ENCODE peak calls at places on chromosomes 13 and 19, in eight cellular contexts. One of them, this sample, is unnamed. For H3K9me3 and H3K36me3, the result is how much of the 10 kb centered on the place peaks cover.

GRCh38 chr13:70107498-70108271 is at the start of gene ATXN8OS:
- DNase-seq in heart left ventricle: no peak
- DNase-seq in lower lobe of right lung: peak
- DNase-seq in cardiac muscle cell: no peak
- DNase-seq in PC-9: no peak
- DNase-seq in iPS DF 6.9: no peak
- DNase-seq in adrenal gland: no peak
- DNase-seq in mucosa of descending colon: no peak
- DNase-seq in this sample: no peak

GRCh38 chr19:18294467-18294864 is 13.0 kb upstream of the JUND start:
- DNase-seq in mucosa of descending colon: peak
- DNase-seq in adrenal gland: peak
- DNase-seq in cardiac muscle cell: no peak
- DNase-seq in heart left ventricle: no peak
- DNase-seq in PC-9: no peak
- DNase-seq in iPS DF 6.9: no peak
- DNase-seq in lower lobe of right lung: peak
- DNase-seq in this sample: no peak

GRCh38 chr19:37973666-37974065 is 66.7 kb downstream of the SIPA1L3 start:
- DNase-seq in heart left ventricle: no peak
- DNase-seq in iPS DF 6.9: no peak
- DNase-seq in lower lobe of right lung: no peak
- DNase-seq in cardiac muscle cell: no peak
- DNase-seq in mucosa of descending colon: no peak
- DNase-seq in PC-9: no peak
- DNase-seq in adrenal gland: no peak
- DNase-seq in this sample: no peak

GRCh38 chr19:48043675-48044258 is at the start of gene CABP5:
- DNase-seq in PC-9: no peak
- DNase-seq in adrenal gland: no peak
- DNase-seq in heart left ventricle: no peak
- DNase-seq in cardiac muscle cell: no peak
- DNase-seq in iPS DF 6.9: no peak
- DNase-seq in lower lobe of right lung: no peak
- DNase-seq in mucosa of descending colon: no peak
- DNase-seq in this sample: no peak

GRCh38 chr13:111345682-111346081 is 25.2 kb downstream of the TEX29 start:
- DNase-seq in iPS DF 6.9: no peak
- DNase-seq in lower lobe of right lung: no peak
- DNase-seq in PC-9: no peak
- DNase-seq in cardiac muscle cell: no peak
- DNase-seq in adrenal gland: no peak
- DNase-seq in mucosa of descending colon: no peak
- DNase-seq in heart left ventricle: no peak
- DNase-seq in this sample: no peak

GRCh38 chr19:45824531-45825262 is 9.6 kb upstream of the RSPH6A start:
- DNase-seq in cardiac muscle cell: no peak
- DNase-seq in iPS DF 6.9: no peak
- DNase-seq in heart left ventricle: peak
- DNase-seq in PC-9: peak
- DNase-seq in mucosa of descending colon: no peak
- DNase-seq in adrenal gland: no peak
- DNase-seq in lower lobe of right lung: no peak
- DNase-seq in this sample: no peak

GRCh38 chr13:107367258-107367657 is 799.3 kb upstream of the ARGLU1 start:
- DNase-seq in adrenal gland: no peak
- DNase-seq in PC-9: no peak
- DNase-seq in heart left ventricle: no peak
- DNase-seq in lower lobe of right lung: no peak
- DNase-seq in iPS DF 6.9: no peak
- DNase-seq in cardiac muscle cell: no peak
- DNase-seq in mucosa of descending colon: no peak
- DNase-seq in this sample: no peak

GRCh38 chr19:12720851-12721655 is 2.7 kb downstream of the TNPO2 start:
- DNase-seq in PC-9: no peak
- DNase-seq in lower lobe of right lung: no peak
- DNase-seq in heart left ventricle: no peak
- DNase-seq in cardiac muscle cell: peak
- DNase-seq in mucosa of descending colon: peak
- DNase-seq in iPS DF 6.9: no peak
- DNase-seq in adrenal gland: no peak
- DNase-seq in this sample: peak

GRCh38 chr13:88887045-88887662 is 1216.0 kb downstream of the SLITRK5 start:
- DNase-seq in heart left ventricle: no peak
- DNase-seq in cardiac muscle cell: no peak
- DNase-seq in adrenal gland: no peak
- DNase-seq in PC-9: no peak
- DNase-seq in lower lobe of right lung: no peak
- DNase-seq in mucosa of descending colon: no peak
- DNase-seq in iPS DF 6.9: no peak
- DNase-seq in this sample: no peak

GRCh38 chr19:50542825-50543428 is 25.3 kb downstream of the LRRC4B start:
- DNase-seq in cardiac muscle cell: no peak
- DNase-seq in adrenal gland: no peak
- DNase-seq in iPS DF 6.9: no peak
- DNase-seq in PC-9: no peak
- DNase-seq in heart left ventricle: no peak
- DNase-seq in mucosa of descending colon: no peak
- DNase-seq in lower lobe of right lung: no peak
- DNase-seq in this sample: no peak

GRCh38 chr19:32599736-32600157 is 18.8 kb downstream of the PDCD5 start:
- DNase-seq in lower lobe of right lung: no peak
- DNase-seq in cardiac muscle cell: peak
- DNase-seq in heart left ventricle: no peak
- DNase-seq in iPS DF 6.9: peak
- DNase-seq in mucosa of descending colon: no peak
- DNase-seq in PC-9: no peak
- DNase-seq in adrenal gland: peak
- DNase-seq in this sample: peak

GRCh38 chr13:97274782-97275252 is 52.7 kb downstream of the MBNL2 start:
- DNase-seq in cardiac muscle cell: peak
- DNase-seq in mucosa of descending colon: no peak
- DNase-seq in iPS DF 6.9: no peak
- DNase-seq in lower lobe of right lung: no peak
- DNase-seq in heart left ventricle: no peak
- DNase-seq in PC-9: peak
- DNase-seq in adrenal gland: no peak
- DNase-seq in this sample: no peak

GRCh38 chr19:16372065-16372915 is 47.7 kb downstream of the KLF2 start:
- DNase-seq in cardiac muscle cell: no peak
- DNase-seq in heart left ventricle: no peak
- DNase-seq in lower lobe of right lung: peak
- DNase-seq in PC-9: no peak
- DNase-seq in mucosa of descending colon: no peak
- DNase-seq in iPS DF 6.9: no peak
- DNase-seq in adrenal gland: no peak
- DNase-seq in this sample: no peak

GRCh38 chr19:13023666-13024065 is 28.4 kb downstream of the NFIX start:
- DNase-seq in adrenal gland: no peak
- DNase-seq in iPS DF 6.9: no peak
- DNase-seq in lower lobe of right lung: no peak
- DNase-seq in PC-9: no peak
- DNase-seq in heart left ventricle: no peak
- DNase-seq in mucosa of descending colon: no peak
- DNase-seq in cardiac muscle cell: peak
- DNase-seq in this sample: no peak

GRCh38 chr13:42215578-42216421 is 56.2 kb upstream of the AKAP11 start:
- DNase-seq in mucosa of descending colon: no peak
- DNase-seq in iPS DF 6.9: peak
- DNase-seq in heart left ventricle: no peak
- DNase-seq in adrenal gland: peak
- DNase-seq in lower lobe of right lung: no peak
- DNase-seq in cardiac muscle cell: peak
- DNase-seq in PC-9: no peak
- DNase-seq in this sample: peak

GRCh38 chr19:46716672-46717033 is 261 bp downstream of the PRKD2 start:
- DNase-seq in adrenal gland: no peak
- DNase-seq in mucosa of descending colon: no peak
- DNase-seq in iPS DF 6.9: no peak
- DNase-seq in lower lobe of right lung: no peak
- DNase-seq in PC-9: no peak
- DNase-seq in heart left ventricle: no peak
- DNase-seq in cardiac muscle cell: no peak
- DNase-seq in this sample: no peak

GRCh38 chr13:24684600-24684998 is 4.4 kb downstream of the ATP12A start:
- DNase-seq in lower lobe of right lung: no peak
- DNase-seq in iPS DF 6.9: no peak
- DNase-seq in cardiac muscle cell: peak
- DNase-seq in adrenal gland: no peak
- DNase-seq in heart left ventricle: no peak
- DNase-seq in mucosa of descending colon: no peak
- DNase-seq in PC-9: no peak
- DNase-seq in this sample: peak

GRCh38 chr19:932647-933552 is 7.1 kb downstream of the ARID3A start:
- DNase-seq in cardiac muscle cell: peak
- DNase-seq in heart left ventricle: peak
- DNase-seq in PC-9: no peak
- DNase-seq in mucosa of descending colon: peak
- DNase-seq in iPS DF 6.9: no peak
- DNase-seq in lower lobe of right lung: peak
- DNase-seq in adrenal gland: peak
- DNase-seq in this sample: peak

GRCh38 chr13:94309997-94310842 is 169.3 kb downstream of the DCT start:
- DNase-seq in adrenal gland: no peak
- DNase-seq in cardiac muscle cell: peak
- DNase-seq in PC-9: no peak
- DNase-seq in iPS DF 6.9: no peak
- DNase-seq in heart left ventricle: no peak
- DNase-seq in lower lobe of right lung: no peak
- DNase-seq in mucosa of descending colon: no peak
- DNase-seq in this sample: peak

GRCh38 chr19:44345969-44346368 is 10.5 kb downstream of the ZNF112 start:
- DNase-seq in heart left ventricle: no peak
- DNase-seq in cardiac muscle cell: no peak
- DNase-seq in lower lobe of right lung: no peak
- DNase-seq in adrenal gland: no peak
- DNase-seq in mucosa of descending colon: no peak
- DNase-seq in PC-9: no peak
- DNase-seq in iPS DF 6.9: no peak
- DNase-seq in this sample: no peak

GRCh38 chr19:44346556-44346955 is 9.9 kb downstream of the ZNF112 start:
- DNase-seq in cardiac muscle cell: no peak
- DNase-seq in mucosa of descending colon: no peak
- DNase-seq in iPS DF 6.9: no peak
- DNase-seq in heart left ventricle: no peak
- DNase-seq in lower lobe of right lung: no peak
- DNase-seq in PC-9: no peak
- DNase-seq in adrenal gland: no peak
- DNase-seq in this sample: no peak

GRCh38 chr19:44341794-44342193 is 14.7 kb downstream of the ZNF112 start:
- DNase-seq in mucosa of descending colon: no peak
- DNase-seq in PC-9: no peak
- DNase-seq in lower lobe of right lung: no peak
- DNase-seq in iPS DF 6.9: no peak
- DNase-seq in adrenal gland: no peak
- DNase-seq in cardiac muscle cell: no peak
- DNase-seq in heart left ventricle: no peak
- DNase-seq in this sample: no peak

GRCh38 chr19:44344255-44344654 is 12.2 kb downstream of the ZNF112 start:
- DNase-seq in heart left ventricle: no peak
- DNase-seq in iPS DF 6.9: no peak
- DNase-seq in lower lobe of right lung: no peak
- DNase-seq in adrenal gland: no peak
- DNase-seq in PC-9: no peak
- DNase-seq in cardiac muscle cell: no peak
- DNase-seq in mucosa of descending colon: no peak
- DNase-seq in this sample: no peak
- H3K9me3 ChIP-seq in heart left ventricle: under half
- H3K9me3 ChIP-seq in iPS DF 6.9: under half
- H3K9me3 ChIP-seq in lower lobe of right lung: half or more
- H3K9me3 ChIP-seq in adrenal gland: under half
- H3K9me3 ChIP-seq in PC-9: under half
- H3K9me3 ChIP-seq in cardiac muscle cell: under half
- H3K9me3 ChIP-seq in mucosa of descending colon: half or more
- H3K9me3 ChIP-seq in this sample: under half

DNA sequence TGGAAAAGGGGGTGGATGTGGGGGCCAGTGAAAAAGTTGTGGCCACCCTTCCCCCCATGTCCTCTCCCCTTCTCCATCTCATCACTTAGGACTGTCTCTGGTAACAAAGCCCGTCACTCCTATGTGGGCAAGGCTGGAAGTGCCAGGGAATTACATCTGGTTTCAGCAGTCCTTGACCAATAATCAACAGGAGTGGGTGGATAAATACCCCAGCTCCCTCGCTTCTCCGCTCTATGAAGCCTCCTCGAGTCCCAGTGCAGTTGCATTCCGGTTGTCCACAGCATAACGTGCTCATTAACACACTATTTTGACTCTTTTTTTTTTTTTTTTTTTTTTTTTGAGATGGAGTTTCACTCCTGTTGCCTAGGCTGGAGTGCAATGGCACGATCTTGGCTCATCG is 31.5 kb downstream of the MYO1F start:
- DNase-seq in cardiac muscle cell: no peak
- DNase-seq in iPS DF 6.9: no peak
- DNase-seq in mucosa of descending colon: no peak
- DNase-seq in lower lobe of right lung: no peak
- DNase-seq in adrenal gland: no peak
- DNase-seq in PC-9: no peak
- DNase-seq in heart left ventricle: no peak
- DNase-seq in this sample: no peak
- H3K36me3 ChIP-seq in cardiac muscle cell: under half
- H3K36me3 ChIP-seq in iPS DF 6.9: under half
- H3K36me3 ChIP-seq in mucosa of descending colon: under half
- H3K36me3 ChIP-seq in lower lobe of right lung: under half
- H3K36me3 ChIP-seq in adrenal gland: under half
- H3K36me3 ChIP-seq in PC-9: under half
- H3K36me3 ChIP-seq in heart left ventricle: under half
- H3K36me3 ChIP-seq in this sample: under half

GRCh38 chr13:75960538-75960994 is 324.4 kb downstream of the LMO7 start:
- DNase-seq in PC-9: no peak
- DNase-seq in cardiac muscle cell: no peak
- DNase-seq in mucosa of descending colon: no peak
- DNase-seq in adrenal gland: no peak
- DNase-seq in heart left ventricle: no peak
- DNase-seq in lower lobe of right lung: no peak
- DNase-seq in iPS DF 6.9: no peak
- DNase-seq in this sample: no peak
- H3K4me3 ChIP-seq in PC-9: no peak
- H3K4me3 ChIP-seq in cardiac muscle cell: no peak
- H3K4me3 ChIP-seq in mucosa of descending colon: no peak
- H3K4me3 ChIP-seq in adrenal gland: no peak
- H3K4me3 ChIP-seq in heart left ventricle: no peak
- H3K4me3 ChIP-seq in lower lobe of right lung: no peak
- H3K4me3 ChIP-seq in iPS DF 6.9: no peak
- H3K4me3 ChIP-seq in this sample: no peak

GRCh38 chr19:14517446-14517839 is 754 bp downstream of the DNAJB1 start:
- DNase-seq in cardiac muscle cell: peak
- DNase-seq in PC-9: no peak
- DNase-seq in heart left ventricle: no peak
- DNase-seq in adrenal gland: peak
- DNase-seq in mucosa of descending colon: no peak
- DNase-seq in lower lobe of right lung: no peak
- DNase-seq in iPS DF 6.9: no peak
- DNase-seq in this sample: peak
- H3K9me3 ChIP-seq in cardiac muscle cell: under half
- H3K9me3 ChIP-seq in PC-9: under half
- H3K9me3 ChIP-seq in heart left ventricle: under half
- H3K9me3 ChIP-seq in adrenal gland: under half
- H3K9me3 ChIP-seq in mucosa of descending colon: under half
- H3K9me3 ChIP-seq in lower lobe of right lung: under half
- H3K9me3 ChIP-seq in iPS DF 6.9: under half
- H3K9me3 ChIP-seq in this sample: under half

This sample was measured in MG63.